ENCODE peak calls at places on chromosomes 2 and 18, in six cellular contexts. C is astrocyte of the spinal cord, R is H54, D is RWPE1, P is GM10248, W is Right ventricle myocardium superior. I is an unnamed sample.

GRCh38 chr2:212904646-212905045 is 246.8 kb downstream of the IKZF2 start:
- DNase-seq in C (no peak), R (no peak), D (no peak), P (no peak), W (no peak), I (peak)

GRCh38 chr2:23520256-23520655 is 135.3 kb downstream of the KLHL29 start:
- DNase-seq in C (no peak), R (peak), D (no peak), P (no peak), W (peak), I (no peak)

GRCh38 chr2:145846986-145847385 is 1327.1 kb upstream of the ZEB2 start:
- DNase-seq in C (peak), R (no peak), D (no peak), P (no peak), W (no peak), I (no peak)

GRCh38 chr2:20468549-20469500 is 22.0 kb downstream of the RHOB start:
- DNase-seq in C (no peak), R (no peak), D (no peak), P (no peak), W (no peak), I (no peak)

GRCh38 chr2:71746946-71747501 is 293.7 kb downstream of the DYSF start:
- DNase-seq in C (peak), R (peak), D (peak), P (no peak), W (peak), I (no peak)

GRCh38 chr18:66439670-66440069 is 164.2 kb downstream of the CDH19 start:
- DNase-seq in C (no peak), R (no peak), D (no peak), P (no peak), W (no peak), I (no peak)

GRCh38 chr2:140747097-140747496 is 1383.7 kb downstream of the LRP1B start:
- DNase-seq in C (no peak), R (no peak), D (no peak), P (no peak), W (no peak), I (no peak)

GRCh38 chr18:37270046-37270665 is 295.4 kb downstream of the CELF4 start:
- DNase-seq in C (peak), R (no peak), D (no peak), P (no peak), W (peak), I (no peak)

GRCh38 chr2:148375214-148375613 is 269.3 kb upstream of the EPC2 start:
- DNase-seq in C (no peak), R (no peak), D (no peak), P (no peak), W (no peak), I (no peak)

GRCh38 chr2:39154944-39155343 is 34.1 kb upstream of the SOS1 start:
- DNase-seq in C (no peak), R (no peak), D (no peak), P (no peak), W (no peak), I (no peak)

GRCh38 chr2:43605079-43605655 is 9.3 kb upstream of the THADA start:
- DNase-seq in C (peak), R (no peak), D (peak), P (peak), W (no peak), I (no peak)

GRCh38 chr2:68912732-68913131 is 40.0 kb downstream of the GKN2 start:
- DNase-seq in C (no peak), R (no peak), D (no peak), P (no peak), W (no peak), I (no peak)

GRCh38 chr2:144679942-144680341 is 160.0 kb upstream of the ZEB2 start:
- DNase-seq in C (no peak), R (no peak), D (no peak), P (no peak), W (no peak), I (no peak)

GRCh38 chr2:232498452-232498851 is 10.8 kb upstream of the ECEL1 start:
- DNase-seq in C (no peak), R (no peak), D (no peak), P (no peak), W (no peak), I (no peak)

GRCh38 chr2:14255135-14255820 is 377.2 kb upstream of the LRATD1 start:
- DNase-seq in C (no peak), R (peak), D (no peak), P (no peak), W (peak), I (no peak)

GRCh38 chr2:112803691-112804521 is 19.6 kb upstream of the IL1A start:
- DNase-seq in C (peak), R (no peak), D (peak), P (no peak), W (no peak), I (no peak)

GRCh38 chr2:38765149-38765548 is 12.9 kb upstream of the GEMIN6 start:
- DNase-seq in C (peak), R (no peak), D (peak), P (no peak), W (no peak), I (no peak)

GRCh38 chr2:240469239-240469636 is 33.8 kb downstream of the GPC1 start:
- DNase-seq in C (no peak), R (no peak), D (no peak), P (no peak), W (no peak), I (no peak)

GRCh38 chr2:96527052-96527964 is 9.2 kb upstream of the ARID5A start:
- DNase-seq in C (no peak), R (no peak), D (no peak), P (peak), W (no peak), I (peak)

GRCh38 chr2:2188344-2189111 is 142.5 kb downstream of the MYT1L start:
- DNase-seq in C (no peak), R (no peak), D (no peak), P (no peak), W (no peak), I (no peak)

GRCh38 chr2:2573658-2574293 is 242.7 kb upstream of the MYT1L start:
- DNase-seq in C (peak), R (no peak), D (no peak), P (no peak), W (no peak), I (no peak)

GRCh38 chr2:120857931-120858330 is 122.3 kb downstream of the GLI2 start:
- DNase-seq in C (no peak), R (no peak), D (no peak), P (no peak), W (no peak), I (no peak)

GRCh38 chr2:39718483-39718882 is 52.8 kb downstream of the TMEM178A start:
- DNase-seq in C (peak), R (no peak), D (no peak), P (no peak), W (no peak), I (no peak)

GRCh38 chr2:223102040-223102899 is 50.3 kb downstream of the KCNE4 start:
- DNase-seq in C (no peak), R (no peak), D (no peak), P (no peak), W (no peak), I (no peak)

GRCh38 chr2:63614448-63614968 is 25.7 kb downstream of the MDH1 start:
- DNase-seq in C (peak), R (peak), D (peak), P (no peak), W (no peak), I (no peak)

GRCh38 chr2:197986977-197987376 is 182.6 kb downstream of the PLCL1 start:
- DNase-seq in C (no peak), R (no peak), D (no peak), P (no peak), W (no peak), I (no peak)

GRCh38 chr2:237118731-237119130 is 33.0 kb downstream of the COPS8 start:
- DNase-seq in C (no peak), R (no peak), D (no peak), P (no peak), W (no peak), I (no peak)

GRCh38 chr2:71778514-71779305 is 325.3 kb downstream of the DYSF start:
- DNase-seq in C (no peak), R (no peak), D (no peak), P (no peak), W (no peak), I (no peak)

GRCh38 chr18:61589724-61590065 is 256.5 kb downstream of the CDH20 start:
- DNase-seq in C (peak), R (no peak), D (no peak), P (no peak), W (no peak), I (no peak)

GRCh38 chr2:48250943-48251342 is 279.0 kb upstream of the STON1 start:
- DNase-seq in C (no peak), R (no peak), D (no peak), P (no peak), W (no peak), I (no peak)

GRCh38 chr2:119216994-119217393 is 6.6 kb upstream of the STEAP3 start:
- DNase-seq in C (no peak), R (no peak), D (no peak), P (no peak), W (no peak), I (no peak)

GRCh38 chr2:155722290-155722689 is 610.2 kb downstream of the NR4A2 start:
- DNase-seq in C (no peak), R (no peak), D (no peak), P (no peak), W (no peak), I (no peak)

GRCh38 chr2:9497017-9497416 is 22.7 kb downstream of the IAH1 start:
- DNase-seq in C (no peak), R (no peak), D (peak), P (no peak), W (no peak), I (no peak)